ENCODE peak calls at places on chromosome 16, in nine cellular contexts. One of them, this sample, is unnamed.

GRCh38 chr16:85670840-85671239 is 17.9 kb downstream of the GINS2 start:
- DNase-seq in NCI-H1105 treated with DMSO at 0.1 percent for 48 hours: no peak
- DNase-seq in KBM-7: no peak
- DNase-seq in activated T-cell treated with anti-CD3 and anti-CD28 coated beads for 24 hours: no peak
- DNase-seq in small intestine: no peak
- DNase-seq in ovary: no peak
- DNase-seq in CD8-positive, alpha-beta memory T cell: no peak
- DNase-seq in epithelial cell of esophagus: no peak
- DNase-seq in B cell: no peak
- DNase-seq in this sample: no peak

GRCh38 chr16:66898207-66898606 is 17.9 kb downstream of the PDP2 start:
- DNase-seq in NCI-H1105 treated with DMSO at 0.1 percent for 48 hours: no peak
- DNase-seq in KBM-7: no peak
- DNase-seq in activated T-cell treated with anti-CD3 and anti-CD28 coated beads for 24 hours: no peak
- DNase-seq in small intestine: no peak
- DNase-seq in ovary: peak; percentile 79
- DNase-seq in CD8-positive, alpha-beta memory T cell: no peak
- DNase-seq in epithelial cell of esophagus: peak; percentile 92
- DNase-seq in B cell: no peak
- DNase-seq in this sample: no peak

GRCh38 chr16:58684001-58684353 is 593 bp downstream of the SLC38A7 start:
- DNase-seq in NCI-H1105 treated with DMSO at 0.1 percent for 48 hours: no peak
- DNase-seq in KBM-7: peak; percentile 20
- DNase-seq in activated T-cell treated with anti-CD3 and anti-CD28 coated beads for 24 hours: no peak
- DNase-seq in small intestine: peak; percentile 6
- DNase-seq in ovary: no peak
- DNase-seq in CD8-positive, alpha-beta memory T cell: no peak
- DNase-seq in epithelial cell of esophagus: peak; percentile 22
- DNase-seq in B cell: no peak
- DNase-seq in this sample: no peak

GRCh38 chr16:11797957-11798299 is 870 bp upstream of the ZC3H7A start:
- DNase-seq in NCI-H1105 treated with DMSO at 0.1 percent for 48 hours: no peak
- DNase-seq in KBM-7: no peak
- DNase-seq in activated T-cell treated with anti-CD3 and anti-CD28 coated beads for 24 hours: no peak
- DNase-seq in small intestine: peak; percentile 37
- DNase-seq in ovary: no peak
- DNase-seq in CD8-positive, alpha-beta memory T cell: no peak
- DNase-seq in epithelial cell of esophagus: no peak
- DNase-seq in B cell: no peak
- DNase-seq in this sample: no peak

GRCh38 chr16:66248096-66248495 is 118.4 kb upstream of the CDH5 start:
- DNase-seq in NCI-H1105 treated with DMSO at 0.1 percent for 48 hours: peak; percentile 29
- DNase-seq in KBM-7: no peak
- DNase-seq in activated T-cell treated with anti-CD3 and anti-CD28 coated beads for 24 hours: no peak
- DNase-seq in small intestine: no peak
- DNase-seq in ovary: peak; percentile 83
- DNase-seq in CD8-positive, alpha-beta memory T cell: no peak
- DNase-seq in epithelial cell of esophagus: no peak
- DNase-seq in B cell: no peak
- DNase-seq in this sample: no peak

GRCh38 chr16:62036101-62036806 is at the start of gene CDH8:
- DNase-seq in NCI-H1105 treated with DMSO at 0.1 percent for 48 hours: peak; percentile 47
- DNase-seq in KBM-7: no peak
- DNase-seq in activated T-cell treated with anti-CD3 and anti-CD28 coated beads for 24 hours: no peak
- DNase-seq in small intestine: no peak
- DNase-seq in ovary: no peak
- DNase-seq in CD8-positive, alpha-beta memory T cell: no peak
- DNase-seq in epithelial cell of esophagus: peak; percentile 35
- DNase-seq in B cell: no peak
- DNase-seq in this sample: no peak

GRCh38 chr16:80931985-80932720 is 74.5 kb downstream of the CMC2 start:
- DNase-seq in NCI-H1105 treated with DMSO at 0.1 percent for 48 hours: peak; percentile 13
- DNase-seq in KBM-7: no peak
- DNase-seq in activated T-cell treated with anti-CD3 and anti-CD28 coated beads for 24 hours: peak; percentile 2
- DNase-seq in small intestine: peak; percentile 52
- DNase-seq in ovary: peak; percentile 71
- DNase-seq in CD8-positive, alpha-beta memory T cell: no peak
- DNase-seq in epithelial cell of esophagus: peak; percentile 39
- DNase-seq in B cell: peak; percentile 42
- DNase-seq in this sample: no peak

GRCh38 chr16:7182510-7183109 is 150.0 kb upstream of the RBFOX1 start:
- DNase-seq in NCI-H1105 treated with DMSO at 0.1 percent for 48 hours: no peak
- DNase-seq in KBM-7: peak; percentile 1
- DNase-seq in activated T-cell treated with anti-CD3 and anti-CD28 coated beads for 24 hours: no peak
- DNase-seq in small intestine: no peak
- DNase-seq in ovary: no peak
- DNase-seq in CD8-positive, alpha-beta memory T cell: no peak
- DNase-seq in epithelial cell of esophagus: no peak
- DNase-seq in B cell: no peak
- DNase-seq in this sample: no peak

GRCh38 chr16:81521141-81521626 is 76.6 kb downstream of the CMIP start:
- DNase-seq in NCI-H1105 treated with DMSO at 0.1 percent for 48 hours: no peak
- DNase-seq in KBM-7: peak; percentile 23
- DNase-seq in activated T-cell treated with anti-CD3 and anti-CD28 coated beads for 24 hours: peak; percentile 46
- DNase-seq in small intestine: peak; percentile 63
- DNase-seq in ovary: no peak
- DNase-seq in CD8-positive, alpha-beta memory T cell: peak; percentile 90
- DNase-seq in epithelial cell of esophagus: no peak
- DNase-seq in B cell: peak; percentile 73
- DNase-seq in this sample: peak; percentile 87

GRCh38 chr16:89971495-89972243 is 23.1 kb downstream of the DEF8 start:
- DNase-seq in NCI-H1105 treated with DMSO at 0.1 percent for 48 hours: no peak
- DNase-seq in KBM-7: no peak
- DNase-seq in activated T-cell treated with anti-CD3 and anti-CD28 coated beads for 24 hours: no peak
- DNase-seq in small intestine: no peak
- DNase-seq in ovary: no peak
- DNase-seq in CD8-positive, alpha-beta memory T cell: no peak
- DNase-seq in epithelial cell of esophagus: peak; percentile 9
- DNase-seq in B cell: no peak
- DNase-seq in this sample: no peak

GRCh38 chr16:56977823-56978430 is 11.4 kb upstream of the NLRC5 start:
- DNase-seq in NCI-H1105 treated with DMSO at 0.1 percent for 48 hours: no peak
- DNase-seq in KBM-7: no peak
- DNase-seq in activated T-cell treated with anti-CD3 and anti-CD28 coated beads for 24 hours: no peak
- DNase-seq in small intestine: no peak
- DNase-seq in ovary: no peak
- DNase-seq in CD8-positive, alpha-beta memory T cell: no peak
- DNase-seq in epithelial cell of esophagus: no peak
- DNase-seq in B cell: no peak
- DNase-seq in this sample: no peak

GRCh38 chr16:29899516-29900101 is at the start of gene SEZ6L2:
- DNase-seq in NCI-H1105 treated with DMSO at 0.1 percent for 48 hours: peak; percentile 88
- DNase-seq in KBM-7: peak; percentile 96
- DNase-seq in activated T-cell treated with anti-CD3 and anti-CD28 coated beads for 24 hours: peak; percentile 64
- DNase-seq in small intestine: peak; percentile 86
- DNase-seq in ovary: no peak
- DNase-seq in CD8-positive, alpha-beta memory T cell: no peak
- DNase-seq in epithelial cell of esophagus: peak; percentile 96
- DNase-seq in B cell: no peak
- DNase-seq in this sample: peak; percentile 76

GRCh38 chr16:27690604-27691003 is 140.7 kb downstream of the KATNIP start:
- DNase-seq in NCI-H1105 treated with DMSO at 0.1 percent for 48 hours: no peak
- DNase-seq in KBM-7: peak; percentile 25
- DNase-seq in activated T-cell treated with anti-CD3 and anti-CD28 coated beads for 24 hours: no peak
- DNase-seq in small intestine: peak; percentile 53
- DNase-seq in ovary: no peak
- DNase-seq in CD8-positive, alpha-beta memory T cell: no peak
- DNase-seq in epithelial cell of esophagus: peak; percentile 46
- DNase-seq in B cell: no peak
- DNase-seq in this sample: no peak

GRCh38 chr16:14364386-14365199 is 265.5 kb downstream of the PARN start:
- DNase-seq in NCI-H1105 treated with DMSO at 0.1 percent for 48 hours: no peak
- DNase-seq in KBM-7: no peak
- DNase-seq in activated T-cell treated with anti-CD3 and anti-CD28 coated beads for 24 hours: no peak
- DNase-seq in small intestine: no peak
- DNase-seq in ovary: no peak
- DNase-seq in CD8-positive, alpha-beta memory T cell: no peak
- DNase-seq in epithelial cell of esophagus: peak; percentile 91
- DNase-seq in B cell: no peak
- DNase-seq in this sample: no peak

GRCh38 chr16:69827527-69827926 is 65.4 kb downstream of the WWP2 start:
- DNase-seq in NCI-H1105 treated with DMSO at 0.1 percent for 48 hours: no peak
- DNase-seq in KBM-7: no peak
- DNase-seq in activated T-cell treated with anti-CD3 and anti-CD28 coated beads for 24 hours: no peak
- DNase-seq in small intestine: no peak
- DNase-seq in ovary: no peak
- DNase-seq in CD8-positive, alpha-beta memory T cell: no peak
- DNase-seq in epithelial cell of esophagus: no peak
- DNase-seq in B cell: no peak
- DNase-seq in this sample: no peak

GRCh38 chr16:10876799-10877341 is at the start of gene CIITA:
- DNase-seq in NCI-H1105 treated with DMSO at 0.1 percent for 48 hours: no peak
- DNase-seq in KBM-7: peak; percentile 98
- DNase-seq in activated T-cell treated with anti-CD3 and anti-CD28 coated beads for 24 hours: no peak
- DNase-seq in small intestine: peak; percentile 56
- DNase-seq in ovary: peak; percentile 42
- DNase-seq in CD8-positive, alpha-beta memory T cell: peak; percentile 75
- DNase-seq in epithelial cell of esophagus: peak; percentile 95
- DNase-seq in B cell: peak; percentile 79
- DNase-seq in this sample: peak; percentile 68

GRCh38 chr16:11743308-11744074 is 834 bp upstream of the TXNDC11 start:
- DNase-seq in NCI-H1105 treated with DMSO at 0.1 percent for 48 hours: no peak
- DNase-seq in KBM-7: peak; percentile 45
- DNase-seq in activated T-cell treated with anti-CD3 and anti-CD28 coated beads for 24 hours: no peak
- DNase-seq in small intestine: peak; percentile 52
- DNase-seq in ovary: peak; percentile 35
- DNase-seq in CD8-positive, alpha-beta memory T cell: peak; percentile 22
- DNase-seq in epithelial cell of esophagus: peak; percentile 65
- DNase-seq in B cell: no peak
- DNase-seq in this sample: peak; percentile 19